ENCODE peak calls at places on chromosomes 7 and 10, in ten cellular contexts. One of them, this sample, is unnamed.

GRCh38 chr7:2032030-2032875 is 200.5 kb downstream of the MAD1L1 start:
- DNase-seq in H1: no peak
- DNase-seq in erythroblast: no peak
- DNase-seq in HCT116: no peak
- DNase-seq in ovary: no peak
- DNase-seq in tibial nerve: no peak
- DNase-seq in GM12892: no peak
- DNase-seq in uterus: no peak
- DNase-seq in stomach: peak
- DNase-seq in heart left ventricle: no peak
- DNase-seq in this sample: no peak

GRCh38 chr10:131144711-131145375 is 166.7 kb downstream of the TCERG1L start:
- DNase-seq in H1: no peak
- DNase-seq in erythroblast: no peak
- DNase-seq in HCT116: no peak
- DNase-seq in ovary: no peak
- DNase-seq in tibial nerve: no peak
- DNase-seq in GM12892: no peak
- DNase-seq in uterus: no peak
- DNase-seq in stomach: no peak
- DNase-seq in heart left ventricle: no peak
- DNase-seq in this sample: no peak

GRCh38 chr10:36066102-36066501 is 424.0 kb upstream of the FZD8 start:
- DNase-seq in H1: no peak
- DNase-seq in erythroblast: no peak
- DNase-seq in HCT116: no peak
- DNase-seq in ovary: no peak
- DNase-seq in tibial nerve: no peak
- DNase-seq in GM12892: no peak
- DNase-seq in uterus: no peak
- DNase-seq in stomach: no peak
- DNase-seq in heart left ventricle: no peak
- DNase-seq in this sample: no peak

GRCh38 chr10:97270523-97271154 is 21.8 kb downstream of the ARHGAP19 start:
- DNase-seq in H1: no peak
- DNase-seq in erythroblast: no peak
- DNase-seq in HCT116: no peak
- DNase-seq in ovary: no peak
- DNase-seq in tibial nerve: no peak
- DNase-seq in GM12892: no peak
- DNase-seq in uterus: no peak
- DNase-seq in stomach: no peak
- DNase-seq in heart left ventricle: no peak
- DNase-seq in this sample: no peak

GRCh38 chr10:50572017-50572491 is 51.7 kb downstream of the SGMS1 start:
- DNase-seq in H1: no peak
- DNase-seq in erythroblast: no peak
- DNase-seq in HCT116: no peak
- DNase-seq in ovary: no peak
- DNase-seq in tibial nerve: no peak
- DNase-seq in GM12892: no peak
- DNase-seq in uterus: no peak
- DNase-seq in stomach: no peak
- DNase-seq in heart left ventricle: no peak
- DNase-seq in this sample: no peak

GRCh38 chr7:142130282-142130681 is 18.8 kb downstream of the MGAM2 start:
- DNase-seq in H1: no peak
- DNase-seq in erythroblast: no peak
- DNase-seq in HCT116: no peak
- DNase-seq in ovary: no peak
- DNase-seq in tibial nerve: no peak
- DNase-seq in GM12892: no peak
- DNase-seq in uterus: no peak
- DNase-seq in stomach: no peak
- DNase-seq in heart left ventricle: no peak
- DNase-seq in this sample: no peak

GRCh38 chr7:134155220-134155619 is 28.1 kb downstream of the LRGUK start:
- DNase-seq in H1: no peak
- DNase-seq in erythroblast: no peak
- DNase-seq in HCT116: no peak
- DNase-seq in ovary: no peak
- DNase-seq in tibial nerve: no peak
- DNase-seq in GM12892: no peak
- DNase-seq in uterus: no peak
- DNase-seq in stomach: no peak
- DNase-seq in heart left ventricle: no peak
- DNase-seq in this sample: no peak

GRCh38 chr10:34859170-34859569 is 44.1 kb upstream of the PARD3 start:
- DNase-seq in H1: no peak
- DNase-seq in erythroblast: no peak
- DNase-seq in HCT116: no peak
- DNase-seq in ovary: no peak
- DNase-seq in tibial nerve: no peak
- DNase-seq in GM12892: no peak
- DNase-seq in uterus: no peak
- DNase-seq in stomach: no peak
- DNase-seq in heart left ventricle: no peak
- DNase-seq in this sample: no peak

GRCh38 chr7:155380221-155380861 is 77.6 kb upstream of the EN2 start:
- DNase-seq in H1: no peak
- DNase-seq in erythroblast: peak
- DNase-seq in HCT116: peak
- DNase-seq in ovary: peak
- DNase-seq in tibial nerve: peak
- DNase-seq in GM12892: peak
- DNase-seq in uterus: peak
- DNase-seq in stomach: peak
- DNase-seq in heart left ventricle: peak
- DNase-seq in this sample: peak

GRCh38 chr7:836429-836828 is 4.2 kb downstream of the SUN1 start:
- DNase-seq in H1: no peak
- DNase-seq in erythroblast: peak
- DNase-seq in HCT116: peak
- DNase-seq in ovary: no peak
- DNase-seq in tibial nerve: no peak
- DNase-seq in GM12892: no peak
- DNase-seq in uterus: peak
- DNase-seq in stomach: no peak
- DNase-seq in heart left ventricle: no peak
- DNase-seq in this sample: no peak

GRCh38 chr10:34612446-34612845 is 202.7 kb downstream of the PARD3 start:
- DNase-seq in H1: no peak
- DNase-seq in erythroblast: no peak
- DNase-seq in HCT116: no peak
- DNase-seq in ovary: no peak
- DNase-seq in tibial nerve: no peak
- DNase-seq in GM12892: no peak
- DNase-seq in uterus: no peak
- DNase-seq in stomach: no peak
- DNase-seq in heart left ventricle: no peak
- DNase-seq in this sample: no peak

GRCh38 chr10:8058274-8059111 is 4.0 kb downstream of the GATA3 start:
- DNase-seq in H1: no peak
- DNase-seq in erythroblast: no peak
- DNase-seq in HCT116: no peak
- DNase-seq in ovary: no peak
- DNase-seq in tibial nerve: no peak
- DNase-seq in GM12892: no peak
- DNase-seq in uterus: no peak
- DNase-seq in stomach: no peak
- DNase-seq in heart left ventricle: no peak
- DNase-seq in this sample: no peak

GRCh38 chr7:129553861-129554530 is 51.7 kb downstream of the SMKR1 start:
- DNase-seq in H1: no peak
- DNase-seq in erythroblast: peak
- DNase-seq in HCT116: no peak
- DNase-seq in ovary: no peak
- DNase-seq in tibial nerve: no peak
- DNase-seq in GM12892: no peak
- DNase-seq in uterus: no peak
- DNase-seq in stomach: no peak
- DNase-seq in heart left ventricle: no peak
- DNase-seq in this sample: peak
- TF ChIP-seq POLR2A in H1: no peak
- TF ChIP-seq POLR2A in erythroblast: no peak
- TF ChIP-seq POLR2A in HCT116: no peak
- TF ChIP-seq POLR2A in ovary: no peak
- TF ChIP-seq POLR2A in tibial nerve: no peak
- TF ChIP-seq POLR2A in GM12892: no peak
- TF ChIP-seq POLR2A in uterus: no peak
- TF ChIP-seq POLR2A in stomach: no peak
- TF ChIP-seq POLR2A in heart left ventricle: no peak
- TF ChIP-seq POLR2A in this sample: no peak

GRCh38 chr10:103751696-103752287 is 103.6 kb downstream of the SH3PXD2A start:
- DNase-seq in H1: no peak
- DNase-seq in erythroblast: no peak
- DNase-seq in HCT116: no peak
- DNase-seq in ovary: no peak
- DNase-seq in tibial nerve: no peak
- DNase-seq in GM12892: no peak
- DNase-seq in uterus: no peak
- DNase-seq in stomach: no peak
- DNase-seq in heart left ventricle: peak
- DNase-seq in this sample: no peak
- TF ChIP-seq POLR2A in H1: no peak
- TF ChIP-seq POLR2A in erythroblast: no peak
- TF ChIP-seq POLR2A in HCT116: no peak
- TF ChIP-seq POLR2A in ovary: no peak
- TF ChIP-seq POLR2A in tibial nerve: no peak
- TF ChIP-seq POLR2A in GM12892: no peak
- TF ChIP-seq POLR2A in uterus: no peak
- TF ChIP-seq POLR2A in stomach: no peak
- TF ChIP-seq POLR2A in heart left ventricle: no peak
- TF ChIP-seq POLR2A in this sample: no peak

DNA sequence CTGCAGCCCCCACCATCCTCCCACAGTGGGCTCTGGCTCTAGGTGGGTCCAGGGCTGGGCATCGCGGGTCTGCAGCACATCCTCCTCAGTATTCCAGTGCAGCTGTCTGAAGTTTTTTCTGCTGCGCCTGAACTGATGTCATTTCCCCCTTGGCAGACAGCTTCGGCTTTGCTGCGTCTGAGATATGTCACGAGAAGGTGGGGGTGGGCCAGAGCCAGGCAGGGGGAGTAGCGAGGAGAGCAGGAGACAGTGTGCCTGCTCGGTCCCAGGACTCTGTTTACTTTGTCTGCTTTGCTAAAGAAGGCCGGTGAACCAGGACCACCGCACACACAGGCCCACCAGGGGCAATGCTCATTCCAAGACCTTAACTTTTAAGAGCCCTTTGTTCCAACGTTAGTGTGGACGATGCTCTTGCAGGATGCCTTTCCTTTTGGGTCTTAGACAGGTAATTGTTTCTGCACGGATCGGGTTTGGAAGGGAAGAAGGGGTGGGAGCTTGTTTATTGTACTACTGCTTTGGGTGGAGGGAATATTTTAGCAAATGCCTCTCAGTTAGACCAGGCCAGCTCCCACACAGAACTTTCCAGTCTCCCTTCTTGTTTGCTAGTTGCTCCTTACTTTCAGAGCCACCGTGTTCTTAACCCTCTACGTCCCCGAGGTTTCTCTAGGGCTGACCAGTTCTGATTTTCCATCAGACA is 32.4 kb downstream of the WBP1L start:
- DNase-seq in H1: no peak
- DNase-seq in erythroblast: peak
- DNase-seq in HCT116: no peak
- DNase-seq in ovary: peak
- DNase-seq in tibial nerve: peak
- DNase-seq in GM12892: no peak
- DNase-seq in uterus: peak
- DNase-seq in stomach: peak
- DNase-seq in heart left ventricle: peak
- DNase-seq in this sample: no peak
- TF ChIP-seq POLR2A in H1: no peak
- TF ChIP-seq POLR2A in erythroblast: peak
- TF ChIP-seq POLR2A in HCT116: no peak
- TF ChIP-seq POLR2A in ovary: peak
- TF ChIP-seq POLR2A in tibial nerve: peak
- TF ChIP-seq POLR2A in GM12892: no peak
- TF ChIP-seq POLR2A in uterus: peak
- TF ChIP-seq POLR2A in stomach: no peak
- TF ChIP-seq POLR2A in heart left ventricle: peak
- TF ChIP-seq POLR2A in this sample: peak

GRCh38 chr10:133396035-133396624 is 2.2 kb downstream of the MTG1 start:
- DNase-seq in H1: no peak
- DNase-seq in erythroblast: no peak
- DNase-seq in HCT116: no peak
- DNase-seq in ovary: no peak
- DNase-seq in tibial nerve: no peak
- DNase-seq in GM12892: no peak
- DNase-seq in uterus: no peak
- DNase-seq in stomach: peak
- DNase-seq in heart left ventricle: no peak
- DNase-seq in this sample: no peak

GRCh38 chr10:133394801-133395221 is 854 bp downstream of the MTG1 start:
- DNase-seq in H1: no peak
- DNase-seq in erythroblast: no peak
- DNase-seq in HCT116: no peak
- DNase-seq in ovary: no peak
- DNase-seq in tibial nerve: no peak
- DNase-seq in GM12892: no peak
- DNase-seq in uterus: no peak
- DNase-seq in stomach: peak
- DNase-seq in heart left ventricle: no peak
- DNase-seq in this sample: no peak

GRCh38 chr10:133391761-133392518 is 2.0 kb upstream of the MTG1 start:
- DNase-seq in H1: no peak
- DNase-seq in erythroblast: no peak
- DNase-seq in HCT116: no peak
- DNase-seq in ovary: no peak
- DNase-seq in tibial nerve: no peak
- DNase-seq in GM12892: no peak
- DNase-seq in uterus: no peak
- DNase-seq in stomach: peak
- DNase-seq in heart left ventricle: no peak
- DNase-seq in this sample: no peak

GRCh38 chr10:133393401-133394063 is 425 bp upstream of the MTG1 start:
- DNase-seq in H1: peak
- DNase-seq in erythroblast: no peak
- DNase-seq in HCT116: no peak
- DNase-seq in ovary: no peak
- DNase-seq in tibial nerve: no peak
- DNase-seq in GM12892: no peak
- DNase-seq in uterus: no peak
- DNase-seq in stomach: peak
- DNase-seq in heart left ventricle: no peak
- DNase-seq in this sample: peak

DNA sequence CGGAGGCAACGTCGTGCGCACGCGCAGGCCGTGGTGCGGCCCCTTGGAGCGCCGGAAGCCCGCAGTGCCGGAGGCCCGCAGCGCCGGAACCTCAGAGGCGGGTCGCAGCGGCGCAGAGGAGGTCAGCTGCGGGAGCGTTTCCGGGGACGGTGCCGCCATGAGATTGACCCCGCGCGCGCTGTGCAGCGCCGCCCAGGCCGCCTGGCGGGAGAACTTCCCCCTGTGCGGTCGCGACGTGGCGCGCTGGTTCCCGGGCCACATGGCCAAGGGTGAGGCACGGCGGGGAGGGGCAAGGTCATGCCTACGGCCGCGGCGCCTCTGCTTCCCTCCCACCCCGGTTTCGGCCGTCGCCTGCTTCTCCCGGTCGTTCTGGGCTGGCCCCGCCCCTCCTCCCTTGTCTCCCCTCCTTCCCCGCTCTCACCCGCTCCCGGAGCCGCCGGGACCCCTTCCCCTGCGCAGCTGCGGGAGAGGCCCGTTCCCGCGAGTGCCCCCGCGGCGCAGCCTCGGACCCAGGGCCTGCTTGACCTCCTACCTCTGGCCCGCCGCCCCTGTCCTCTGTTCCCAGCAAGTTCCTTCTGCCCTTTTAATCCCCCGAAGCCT is at the start of gene MTG1:
- DNase-seq in H1: peak
- DNase-seq in erythroblast: peak
- DNase-seq in HCT116: peak
- DNase-seq in ovary: peak
- DNase-seq in tibial nerve: peak
- DNase-seq in GM12892: peak
- DNase-seq in uterus: peak
- DNase-seq in stomach: peak
- DNase-seq in heart left ventricle: peak
- DNase-seq in this sample: no peak
- TF ChIP-seq POLR2A in H1: peak
- TF ChIP-seq POLR2A in erythroblast: peak
- TF ChIP-seq POLR2A in HCT116: peak
- TF ChIP-seq POLR2A in ovary: peak
- TF ChIP-seq POLR2A in tibial nerve: no peak
- TF ChIP-seq POLR2A in GM12892: peak
- TF ChIP-seq POLR2A in uterus: peak
- TF ChIP-seq POLR2A in stomach: no peak
- TF ChIP-seq POLR2A in heart left ventricle: peak
- TF ChIP-seq POLR2A in this sample: peak